ENCODE peak calls at places on chromosomes 5 and 9, in six cellular contexts. F is transverse colon, T is astrocyte, Q is Peyer's patch, O is spleen, D is fibroblast of the aortic adventitia. E is an unnamed sample.

GRCh38 chr9:128689293-128689770 is 310 bp downstream of the SET start:
- DNase-seq in F (no peak), Q (no peak), T (no peak), D (peak; percentile 28), O (no peak), E (no peak)

GRCh38 chr5:132225165-132226032 is 2.3 kb downstream of the P4HA2 start:
- DNase-seq in Q (peak; percentile 84), F (peak; percentile 83), T (peak; percentile 73), D (peak; percentile 99), O (peak; percentile 72), E (no peak)

GRCh38 chr5:433836-434235 is 9.1 kb upstream of the EXOC3 start:
- DNase-seq in Q (peak; percentile 34), D (no peak), O (peak; percentile 65), F (no peak), T (no peak), E (no peak)

GRCh38 chr5:112390327-112390726 is 28.8 kb downstream of the EPB41L4A start:
- DNase-seq in T (no peak), F (peak; percentile 22), O (no peak), D (no peak), Q (peak; percentile 51), E (no peak)

GRCh38 chr5:61416010-61416409 is 84.0 kb downstream of the ZSWIM6 start:
- DNase-seq in F (no peak), D (peak; percentile 37), Q (no peak), T (peak; percentile 61), O (no peak), E (peak; percentile 80)

GRCh38 chr5:124670672-124671592 is 75.5 kb downstream of the ZNF608 start:
- DNase-seq in O (no peak), Q (no peak), F (no peak), D (no peak), T (no peak), E (no peak)

GRCh38 chr5:40006260-40006659 is 581.5 kb upstream of the DAB2 start:
- DNase-seq in T (no peak), D (no peak), Q (no peak), F (no peak), O (no peak), E (no peak)

GRCh38 chr9:109730228-109730627 is 49.8 kb upstream of the PALM2AKAP2 start:
- DNase-seq in O (no peak), T (no peak), F (peak; percentile 47), Q (no peak), D (peak; percentile 7), E (no peak)

GRCh38 chr9:93897075-93897970 is 57.8 kb downstream of the BARX1 start:
- DNase-seq in F (peak; percentile 2), Q (peak; percentile 33), D (no peak), O (peak; percentile 43), T (no peak), E (no peak)

GRCh38 chr9:99118782-99119466 is 14.0 kb downstream of the TGFBR1 start:
- DNase-seq in Q (no peak), O (peak; percentile 78), T (no peak), D (no peak), F (peak; percentile 33), E (no peak)

GRCh38 chr5:102988459-102988858 is 131.5 kb downstream of the GIN1 start:
- DNase-seq in T (no peak), O (no peak), D (no peak), F (no peak), Q (no peak), E (no peak)

GRCh38 chr9:127854169-127854833 is at the start of gene ENG:
- DNase-seq in T (no peak), O (peak; percentile 89), F (peak; percentile 58), D (peak; percentile 60), Q (no peak), E (no peak)

GRCh38 chr9:21812945-21813568 is 10.6 kb downstream of the MTAP start:
- DNase-seq in F (peak; percentile 80), T (peak; percentile 63), D (peak; percentile 83), O (peak; percentile 90), Q (peak; percentile 85), E (no peak)

GRCh38 chr5:24208540-24209141 is 436.1 kb downstream of the CDH10 start:
- DNase-seq in F (no peak), D (no peak), T (no peak), Q (no peak), O (no peak), E (no peak)

GRCh38 chr5:58999804-59000595 is 417.1 kb downstream of the RAB3C start:
- DNase-seq in D (no peak), O (no peak), Q (no peak), T (peak; percentile 47), F (no peak), E (no peak)

GRCh38 chr5:41747291-41747690 is 122.9 kb downstream of the OXCT1 start:
- DNase-seq in T (peak; percentile 67), F (no peak), D (peak; percentile 86), Q (no peak), O (no peak), E (peak; percentile 39)

GRCh38 chr5:71663166-71663565 is 55.9 kb upstream of the CARTPT start:
- DNase-seq in Q (no peak), O (no peak), F (no peak), T (no peak), D (no peak), E (no peak)

GRCh38 chr5:142998316-142998862 is 228.2 kb downstream of the ARHGAP26 start:
- DNase-seq in Q (no peak), D (no peak), F (no peak), T (no peak), O (no peak), E (no peak)

DNA sequence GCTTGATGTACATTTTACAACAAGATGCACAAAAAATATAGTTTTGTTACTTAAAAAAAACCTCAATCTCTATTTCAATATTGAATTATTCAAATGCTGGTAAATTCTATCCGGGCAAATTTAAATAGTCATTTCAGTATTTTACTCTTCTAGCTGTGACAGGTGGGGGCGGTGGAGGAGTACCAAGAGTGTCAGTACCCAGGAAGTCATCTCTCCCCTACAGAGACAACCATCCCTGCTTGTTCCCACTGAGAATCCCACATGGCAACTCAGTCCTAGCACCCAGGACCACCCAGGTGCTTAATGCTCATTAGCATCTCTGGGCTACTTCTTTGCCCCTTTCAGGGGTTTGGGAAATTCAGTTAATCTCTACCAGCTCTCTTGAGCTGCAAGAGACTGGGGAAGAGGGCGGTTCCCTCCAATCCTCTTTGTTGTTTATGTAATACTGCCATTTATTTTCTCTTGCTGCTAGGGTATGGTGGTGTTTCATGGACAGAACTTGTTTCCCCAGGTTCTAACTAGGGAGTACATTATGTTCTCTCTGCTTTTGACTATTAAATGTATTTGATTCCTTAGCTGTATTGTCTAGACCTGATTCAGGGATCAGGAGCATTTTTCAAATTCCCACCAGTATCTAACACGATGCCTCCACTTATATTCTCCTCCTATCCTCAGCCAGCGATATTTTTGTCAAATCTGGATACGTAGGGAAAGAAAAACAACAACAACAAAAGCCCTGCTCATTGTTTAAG is 122.5 kb downstream of the CDH18 start:
- DNase-seq in D (no peak), T (no peak), Q (no peak), F (no peak), O (no peak), E (no peak)
- H3K4me3 ChIP-seq in D (no peak overlapping the region), T (no peak overlapping the region), Q (no peak overlapping the region), F (no peak overlapping the region), O (no peak overlapping the region), E (no peak overlapping the region)

GRCh38 chr5:177494356-177495195 is 2.8 kb downstream of the PDLIM7 start:
- DNase-seq in O (peak; percentile 90), F (peak; percentile 51), Q (no peak), T (peak; percentile 88), D (peak; percentile 92), E (peak; percentile 81)
- TF ChIP-seq CTCF in O (no peak), F (no peak), Q (no peak), T (peak; percentile 21), D (peak; percentile 56), E (peak; percentile 60)

DNA sequence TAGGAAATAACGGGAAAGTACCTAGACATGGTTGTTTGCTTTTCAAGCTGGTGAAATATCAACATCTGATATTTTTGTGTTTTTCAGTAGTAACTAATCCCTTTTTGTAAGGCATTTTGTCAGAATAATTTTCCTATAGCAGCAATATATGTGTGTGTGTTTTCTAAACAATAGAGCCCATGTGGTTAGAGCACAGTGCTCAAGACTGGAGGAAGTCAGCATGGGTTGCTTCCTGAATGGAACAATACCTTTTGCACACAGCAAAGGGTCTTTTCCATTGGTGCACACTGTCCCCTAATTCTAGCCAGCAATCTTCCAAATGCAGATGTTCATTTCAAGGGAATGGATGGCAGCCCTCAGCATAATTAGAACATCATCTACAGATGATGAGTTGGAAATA is 270.1 kb downstream of the AOPEP start:
- DNase-seq in T (no peak), Q (no peak), O (no peak), D (peak; percentile 9), F (no peak), E (no peak)
- H3K4me3 ChIP-seq in T (no peak overlapping the region), Q (no peak overlapping the region), O (no peak overlapping the region), D (no peak overlapping the region), F (no peak overlapping the region), E (no peak overlapping the region)

DNA sequence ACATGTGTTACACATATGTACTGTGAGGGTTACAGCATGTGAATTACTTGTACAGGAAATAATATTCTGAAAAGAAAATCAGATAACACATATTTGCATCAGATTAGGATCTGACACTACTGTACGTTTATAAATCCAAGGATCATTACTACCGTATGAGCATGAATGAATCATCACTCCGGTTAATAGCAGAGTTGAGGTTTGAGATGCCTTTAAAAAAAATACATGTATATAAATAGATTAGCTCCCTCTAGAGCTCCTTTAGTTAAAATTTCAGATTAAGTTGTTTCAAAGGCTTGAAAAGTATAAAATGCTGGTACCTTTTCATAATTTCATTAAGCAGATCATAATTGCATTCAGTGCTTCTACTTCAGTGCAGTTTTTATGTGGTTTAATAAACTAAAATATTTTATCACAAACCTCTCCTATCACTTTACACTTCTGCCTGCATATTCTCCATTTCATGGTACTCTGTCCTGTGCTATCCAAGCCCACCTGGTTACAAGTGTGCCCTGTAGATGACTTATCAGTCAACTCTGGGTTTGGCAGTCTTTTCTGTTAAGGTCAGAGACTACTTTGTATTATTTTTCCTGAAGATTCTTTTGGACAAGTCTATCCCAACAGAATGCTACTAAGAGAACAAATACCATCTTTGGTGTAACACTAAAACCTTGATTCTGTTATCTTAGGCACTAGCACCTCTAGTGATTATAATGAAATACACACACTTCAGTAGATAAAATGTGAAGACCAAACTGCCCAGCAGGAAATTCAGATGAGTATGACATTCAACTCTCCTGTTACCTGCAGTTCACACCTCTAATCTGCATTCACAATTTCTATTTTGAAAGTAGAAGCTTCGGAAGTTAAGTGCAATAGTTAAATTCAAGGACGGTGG is 48.0 kb upstream of the POU5F2 start:
- DNase-seq in Q (no peak), F (no peak), T (peak; percentile 82), D (peak; percentile 65), O (no peak), E (peak; percentile 51)
- TF ChIP-seq CTCF in Q (peak; percentile 9), F (no peak), T (no peak), D (no peak), O (no peak), E (no peak)

DNA sequence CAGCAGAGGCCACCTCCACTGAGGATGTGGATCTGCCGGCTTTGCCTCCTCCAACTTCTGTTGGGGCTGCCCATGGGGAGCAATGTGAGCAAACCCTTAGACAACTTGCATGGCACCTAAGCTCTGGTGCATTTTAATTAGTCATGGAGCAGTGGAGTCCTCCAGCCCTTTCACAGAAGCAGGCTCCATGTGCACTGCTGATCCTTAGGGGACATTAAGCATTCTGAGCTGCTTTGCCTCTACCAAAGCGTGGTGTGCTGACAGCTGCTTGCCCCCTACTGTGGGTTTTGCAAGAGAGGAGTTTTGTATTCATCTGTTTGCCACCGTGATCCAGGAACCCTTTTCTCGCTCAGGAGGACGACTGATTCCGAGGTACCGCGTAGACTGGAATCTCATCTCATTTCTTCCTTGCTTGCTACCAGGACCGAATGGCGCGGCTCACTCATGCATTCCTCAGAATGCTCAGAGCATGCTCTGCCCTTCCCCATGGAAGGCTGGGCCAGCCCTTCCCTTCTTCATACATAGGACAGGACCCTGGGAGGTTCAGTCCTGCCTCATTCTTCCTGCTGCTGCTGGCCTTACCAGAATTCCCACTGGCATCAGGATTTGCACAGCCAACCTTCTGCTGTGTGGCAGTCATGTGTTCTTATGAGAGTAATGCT is 432.5 kb downstream of the GADD45G start:
- DNase-seq in Q (no peak), D (no peak), O (no peak), T (no peak), F (no peak), E (no peak)
- H3K4me3 ChIP-seq in Q (no peak overlapping the region), D (no peak overlapping the region), O (no peak overlapping the region), T (no peak overlapping the region), F (no peak overlapping the region), E (no peak overlapping the region)